ENCODE peak calls at places on chromosomes 5 and 9, in nine cellular contexts. O is lung, B is fibroblast of lung, Q is heart right ventricle, M is body of pancreas, P is kidney epithelial cell, Z is stomach, S is upper lobe of right lung, C is vagina. I is an unnamed sample.

GRCh38 chr5:35842856-35843255 is 13.8 kb upstream of the IL7R start:
- DNase-seq in O (no peak), B (no peak), Q (no peak), M (no peak), P (no peak), Z (no peak), S (no peak), C (no peak), I (no peak)

GRCh38 chr5:7473668-7474215 is 77.8 kb downstream of the ADCY2 start:
- DNase-seq in O (no peak), B (no peak), Q (no peak), M (no peak), P (no peak), Z (no peak), S (no peak), C (no peak), I (no peak)

GRCh38 chr9:93193373-93193725 is 9.4 kb downstream of the WNK2 start:
- DNase-seq in O (no peak), B (no peak), Q (no peak), M (peak; percentile 91), P (no peak), Z (peak; percentile 81), S (no peak), C (no peak), I (no peak)

GRCh38 chr9:112970939-112971338 is 41.1 kb downstream of the ZNF883 start:
- DNase-seq in O (no peak), B (peak; percentile 2), Q (no peak), M (no peak), P (no peak), Z (no peak), S (no peak), C (no peak), I (no peak)

GRCh38 chr9:109274768-109275596 is 45.9 kb downstream of the EPB41L4B start:
- DNase-seq in O (no peak), B (no peak), Q (no peak), M (peak; percentile 52), P (no peak), Z (no peak), S (no peak), C (no peak), I (peak; percentile 26)

GRCh38 chr9:128081052-128081451 is 13.0 kb downstream of the SLC25A25 start:
- DNase-seq in O (no peak), B (peak; percentile 99), Q (peak; percentile 51), M (peak; percentile 50), P (no peak), Z (no peak), S (no peak), C (no peak), I (peak; percentile 61)

GRCh38 chr5:160169326-160169725 is 50.1 kb upstream of the PWWP2A start:
- DNase-seq in O (no peak), B (peak; percentile 78), Q (peak; percentile 41), M (no peak), P (no peak), Z (no peak), S (no peak), C (no peak), I (peak; percentile 56)

GRCh38 chr5:108432024-108432423 is 50.1 kb upstream of the FBXL17 start:
- DNase-seq in O (no peak), B (no peak), Q (no peak), M (no peak), P (no peak), Z (no peak), S (no peak), C (no peak), I (no peak)

GRCh38 chr5:73691301-73691700 is 65.3 kb downstream of the ARHGEF28 start:
- DNase-seq in O (no peak), B (no peak), Q (no peak), M (no peak), P (no peak), Z (no peak), S (no peak), C (no peak), I (no peak)

GRCh38 chr5:5575461-5575860 is 153.0 kb downstream of the ICE1 start:
- DNase-seq in O (no peak), B (no peak), Q (no peak), M (no peak), P (no peak), Z (no peak), S (no peak), C (no peak), I (no peak)

GRCh38 chr5:5572010-5572982 is 149.8 kb downstream of the ICE1 start:
- DNase-seq in O (no peak), B (no peak), Q (peak; percentile 39), M (no peak), P (no peak), Z (no peak), S (no peak), C (no peak), I (peak; percentile 65)

GRCh38 chr5:5572983-5573797 is 150.7 kb downstream of the ICE1 start:
- DNase-seq in O (no peak), B (no peak), Q (peak; percentile 35), M (no peak), P (no peak), Z (no peak), S (no peak), C (no peak), I (no peak)

GRCh38 chr5:5573798-5574380 is 151.4 kb downstream of the ICE1 start:
- DNase-seq in O (no peak), B (no peak), Q (no peak), M (no peak), P (no peak), Z (no peak), S (no peak), C (no peak), I (no peak)

DNA sequence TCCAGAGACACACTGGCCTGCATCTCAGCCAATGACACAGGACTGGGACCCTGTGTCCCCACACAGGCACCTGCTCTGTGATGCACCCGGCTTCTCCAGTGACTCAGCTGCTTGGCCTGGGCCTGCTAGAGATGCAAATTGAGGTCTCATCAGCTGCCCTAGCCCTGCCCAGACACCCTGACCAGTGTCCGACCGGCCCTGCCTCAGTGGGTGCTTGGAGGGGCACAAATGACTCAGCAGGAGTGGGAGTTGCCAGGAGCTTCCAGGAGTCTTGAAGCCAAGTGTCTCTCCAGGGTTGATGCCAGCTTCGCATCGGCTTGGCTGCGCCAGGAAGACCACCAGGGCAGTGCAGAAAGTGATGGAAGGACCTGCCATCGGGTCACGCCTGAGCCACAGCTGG is 148.2 kb downstream of the ICE1 start:
- DNase-seq in O (no peak), B (no peak), Q (no peak), M (no peak), P (no peak), Z (no peak), S (no peak), C (no peak), I (no peak)
- H3K27me3 ChIP-seq in O (no peaks in the 10 kb centered on the region), B (no peaks in the 10 kb centered on the region), Q (no peaks in the 10 kb centered on the region), M (no peaks in the 10 kb centered on the region), P (no peaks in the 10 kb centered on the region), Z (no peaks in the 10 kb centered on the region), S (no peaks in the 10 kb centered on the region), C (no peaks in the 10 kb centered on the region), I (no peaks in the 10 kb centered on the region)

DNA sequence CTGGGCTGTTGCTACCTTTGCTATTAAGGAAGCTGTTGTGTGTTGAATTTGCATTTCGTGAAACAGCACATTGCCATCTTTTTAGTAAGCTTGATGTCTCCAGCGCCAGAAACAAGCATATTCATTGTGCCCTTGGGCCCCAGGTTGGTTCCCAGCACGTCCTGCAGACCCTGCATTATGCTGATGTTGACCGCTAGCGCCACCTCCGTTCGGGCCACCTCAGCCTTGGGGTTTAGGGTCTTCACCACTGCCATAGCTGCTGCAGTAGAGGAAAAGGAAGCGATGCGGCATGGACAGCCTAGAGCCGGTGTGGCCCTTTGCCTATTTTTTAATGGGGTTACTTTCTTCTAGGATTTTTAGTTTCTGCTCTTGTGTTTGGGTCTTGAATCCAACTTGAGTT is 23.8 kb upstream of the OTULIN start:
- DNase-seq in O (no peak), B (no peak), Q (no peak), M (no peak), P (no peak), Z (no peak), S (no peak), C (no peak), I (no peak)
- H3K27me3 ChIP-seq in O (no peaks in the 10 kb centered on the region), B (peaks cover 2% of the 10 kb centered on the region), Q (peaks cover 6% of the 10 kb centered on the region), M (no peaks in the 10 kb centered on the region), P (no peaks in the 10 kb centered on the region), Z (no peaks in the 10 kb centered on the region), S (no peaks in the 10 kb centered on the region), C (no peaks in the 10 kb centered on the region), I (no peaks in the 10 kb centered on the region)

DNA sequence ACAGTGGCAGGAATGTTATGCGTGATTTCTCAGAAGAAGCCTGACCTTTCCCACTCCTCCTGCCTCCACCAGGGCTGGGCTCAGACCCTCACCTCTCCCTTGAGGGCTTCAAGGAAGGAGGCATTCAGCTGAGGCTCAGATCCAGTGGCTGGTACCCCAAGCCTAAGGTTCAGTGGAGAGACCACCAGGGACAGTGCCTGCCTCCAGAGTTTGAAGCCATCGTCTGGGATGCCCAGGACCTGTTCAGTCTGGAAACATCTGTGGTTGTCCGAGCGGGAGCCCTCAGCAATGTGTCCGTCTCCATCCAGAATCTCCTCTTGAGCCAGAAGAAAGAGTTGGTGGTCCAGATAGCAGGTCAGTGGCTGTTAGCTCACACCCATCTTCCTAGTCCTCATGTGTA is 9.9 kb downstream of the BTNL9 start:
- DNase-seq in O (no peak), B (no peak), Q (no peak), M (no peak), P (no peak), Z (no peak), S (no peak), C (no peak), I (no peak)
- H3K27me3 ChIP-seq in O (no peaks in the 10 kb centered on the region), B (peaks cover 30% of the 10 kb centered on the region), Q (peaks cover 80% of the 10 kb centered on the region), M (peaks cover 7% of the 10 kb centered on the region), P (peaks cover 35% of the 10 kb centered on the region), Z (peaks cover 4% of the 10 kb centered on the region), S (peaks cover 67% of the 10 kb centered on the region), C (peaks cover 9% of the 10 kb centered on the region), I (no peaks in the 10 kb centered on the region)

GRCh38 chr9:36793277-36793676 is 220.6 kb downstream of the MELK start:
- DNase-seq in O (no peak), B (no peak), Q (no peak), M (no peak), P (no peak), Z (no peak), S (no peak), C (no peak), I (no peak)

GRCh38 chr9:36796671-36797419 is 224.2 kb downstream of the MELK start:
- DNase-seq in O (no peak), B (no peak), Q (no peak), M (no peak), P (no peak), Z (no peak), S (no peak), C (no peak), I (no peak)

GRCh38 chr9:36802171-36802920 is 229.7 kb downstream of the MELK start:
- DNase-seq in O (no peak), B (peak; percentile 38), Q (no peak), M (no peak), P (no peak), Z (no peak), S (no peak), C (no peak), I (no peak)

GRCh38 chr9:36797471-36798220 is 225.0 kb downstream of the MELK start:
- DNase-seq in O (no peak), B (no peak), Q (no peak), M (no peak), P (no peak), Z (no peak), S (no peak), C (no peak), I (no peak)

GRCh38 chr9:36798350-36799065 is 225.8 kb downstream of the MELK start:
- DNase-seq in O (no peak), B (no peak), Q (no peak), M (no peak), P (no peak), Z (no peak), S (no peak), C (no peak), I (no peak)
- H3K27me3 ChIP-seq in O (no peaks in the 10 kb centered on the region), B (peaks cover 8% of the 10 kb centered on the region), Q (no peaks in the 10 kb centered on the region), M (no peaks in the 10 kb centered on the region), P (peaks cover 24% of the 10 kb centered on the region), Z (no peaks in the 10 kb centered on the region), S (peaks cover 7% of the 10 kb centered on the region), C (no peaks in the 10 kb centered on the region), I (no peaks in the 10 kb centered on the region)

I was measured in right cardiac atrium.